ENCODE peak calls at places on chromosomes 6 and 20, in ten cellular contexts. W is AG09319, G is stomach, A is osteocyte, V is fibroblast of mammary gland, N is GM13977, R is A673, K is GM20000, D is body of pancreas, Y is heart right ventricle. Q is an unnamed sample.

GRCh38 chr20:3239026-3239866 is at the start of gene SLC4A11:
- DNase-seq in A (no peak), G (peak), D (peak), N (peak), R (peak), V (peak), Y (peak), W (peak), K (peak), Q (no peak)

GRCh38 chr6:128278876-128279275 is 241.5 kb downstream of the PTPRK start:
- DNase-seq in R (peak), Y (no peak), W (no peak), K (no peak), D (no peak), V (no peak), A (no peak), G (no peak), N (no peak), Q (no peak)

GRCh38 chr6:40819182-40819834 is 219.7 kb downstream of the UNC5CL start:
- DNase-seq in D (no peak), V (no peak), W (no peak), A (no peak), Y (no peak), K (no peak), R (peak), G (no peak), N (no peak), Q (no peak)

GRCh38 chr6:123089223-123089622 is 93.2 kb downstream of the CLVS2 start:
- DNase-seq in Y (no peak), N (no peak), W (no peak), G (no peak), V (no peak), A (no peak), R (no peak), K (no peak), D (no peak), Q (no peak)

GRCh38 chr20:38624084-38624483 is 22.5 kb downstream of the ARHGAP40 start:
- DNase-seq in Y (no peak), V (no peak), G (no peak), N (no peak), W (no peak), K (no peak), D (no peak), A (no peak), R (no peak), Q (no peak)

GRCh38 chr6:156994215-156995076 is 217.3 kb downstream of the ARID1B start:
- DNase-seq in W (no peak), Y (peak), A (no peak), N (no peak), D (no peak), V (no peak), K (no peak), R (peak), G (no peak), Q (no peak)

GRCh38 chr20:37904845-37905244 is 1.9 kb downstream of the VSTM2L start:
- DNase-seq in V (no peak), A (no peak), D (no peak), Y (no peak), W (no peak), G (no peak), R (no peak), K (no peak), N (no peak), Q (no peak)

GRCh38 chr6:70838907-70839285 is 118.0 kb downstream of the B3GAT2 start:
- DNase-seq in G (no peak), V (no peak), K (no peak), Y (no peak), R (no peak), N (no peak), W (no peak), D (no peak), A (no peak), Q (no peak)

GRCh38 chr20:31712564-31713311 is 9.9 kb downstream of the BCL2L1 start:
- DNase-seq in Y (peak), N (no peak), W (no peak), R (peak), A (no peak), G (peak), K (no peak), V (peak), D (peak), Q (peak)

GRCh38 chr6:854405-855073 is 161.6 kb upstream of the EXOC2 start:
- DNase-seq in A (no peak), Y (no peak), N (no peak), D (no peak), K (no peak), V (no peak), G (no peak), R (no peak), W (no peak), Q (no peak)

DNA sequence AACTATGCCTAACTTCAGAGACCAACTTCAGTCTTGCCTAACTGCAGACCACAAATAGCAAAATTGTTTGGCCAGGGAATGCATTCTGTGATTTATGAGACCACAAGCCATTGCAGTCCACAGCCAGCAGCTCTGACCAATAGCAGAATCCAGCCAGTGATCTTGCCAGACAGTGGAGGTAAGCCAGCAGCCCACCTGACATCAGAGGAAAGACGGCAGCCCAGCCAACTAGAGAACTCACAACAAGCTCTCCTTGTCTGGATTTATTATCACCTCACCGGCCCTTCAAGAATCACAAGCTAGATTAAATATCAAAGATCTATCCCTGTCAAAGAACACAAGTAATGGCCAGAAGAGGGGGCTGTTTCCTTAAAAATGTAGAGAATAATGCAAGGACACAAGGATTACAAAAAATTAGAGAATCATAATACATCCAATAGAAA is 66.5 kb upstream of the SLC35F1 start:
- DNase-seq in R (peak), A (no peak), G (no peak), W (no peak), K (peak), V (peak), N (peak), Y (no peak), D (no peak), Q (peak)
- TF ChIP-seq CTCF in R (peak), A (peak), G (no peak), W (no peak), K (peak), V (peak), N (peak), Y (peak), D (no peak), Q (peak)

DNA sequence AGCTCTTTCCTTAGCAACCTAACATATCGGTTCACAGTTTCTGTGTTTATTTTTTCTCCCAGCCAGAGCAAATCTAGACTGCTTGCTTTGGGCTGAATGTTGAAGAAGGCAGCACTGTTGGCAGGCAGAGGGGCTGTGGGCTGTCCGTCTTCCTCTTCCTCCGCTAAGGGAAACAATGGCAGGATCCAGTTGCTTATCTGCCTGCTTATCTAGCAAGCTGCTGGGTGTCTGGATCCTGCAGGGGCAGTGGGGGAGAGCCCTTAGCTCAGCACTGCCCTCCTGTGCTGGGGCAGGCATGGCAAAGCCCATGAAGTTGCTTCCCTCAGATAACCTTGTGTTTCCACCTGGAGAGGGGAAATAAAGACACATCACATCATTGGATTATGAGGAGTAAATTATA is 92.7 kb upstream of the CD93 start:
- DNase-seq in R (no peak), G (no peak), A (no peak), V (no peak), N (no peak), K (no peak), W (no peak), Y (peak), D (no peak), Q (no peak)
- TF ChIP-seq CTCF in R (no peak), G (no peak), A (no peak), V (no peak), N (no peak), K (no peak), W (no peak), Y (peak), D (no peak), Q (no peak)

GRCh38 chr6:161498359-161498758 is 224.5 kb upstream of the AGPAT4 start:
- DNase-seq in Y (peak), V (peak), R (peak), W (peak), N (no peak), G (no peak), A (no peak), D (peak), K (no peak), Q (no peak)
- TF ChIP-seq CTCF in Y (peak), V (peak), R (no peak), W (peak), N (no peak), G (no peak), A (peak), D (no peak), K (no peak), Q (peak)

DNA sequence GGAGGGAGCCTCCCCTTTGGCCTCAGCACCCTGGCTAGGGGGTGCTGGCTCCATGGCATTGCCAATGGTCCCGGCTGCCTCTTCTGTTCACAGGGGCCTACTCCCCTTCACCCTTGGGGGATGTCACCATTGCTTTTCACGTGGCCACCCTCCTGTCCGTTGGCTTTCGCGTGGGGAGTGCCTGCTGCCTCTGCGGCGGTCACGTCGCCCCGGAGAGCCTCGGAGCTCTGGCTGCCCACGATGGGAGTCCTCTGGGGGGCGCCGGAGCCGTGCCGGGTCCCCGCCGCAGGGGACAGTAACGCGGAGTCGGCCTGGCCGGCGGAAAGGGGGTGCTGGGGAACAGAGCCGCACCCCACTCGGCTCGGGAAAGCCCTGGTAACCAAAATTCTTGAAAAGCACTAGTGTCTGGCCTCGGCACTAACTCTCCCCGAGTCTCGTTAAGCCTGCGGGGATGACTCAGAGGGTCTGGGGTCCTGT is 661 bp upstream of the HEBP2 start:
- DNase-seq in A (peak), V (no peak), G (peak), W (no peak), K (peak), R (peak), N (peak), Y (peak), D (peak), Q (peak)
- TF ChIP-seq CTCF in A (peak), V (no peak), G (no peak), W (peak), K (peak), R (peak), N (peak), Y (no peak), D (no peak), Q (peak)

DNA sequence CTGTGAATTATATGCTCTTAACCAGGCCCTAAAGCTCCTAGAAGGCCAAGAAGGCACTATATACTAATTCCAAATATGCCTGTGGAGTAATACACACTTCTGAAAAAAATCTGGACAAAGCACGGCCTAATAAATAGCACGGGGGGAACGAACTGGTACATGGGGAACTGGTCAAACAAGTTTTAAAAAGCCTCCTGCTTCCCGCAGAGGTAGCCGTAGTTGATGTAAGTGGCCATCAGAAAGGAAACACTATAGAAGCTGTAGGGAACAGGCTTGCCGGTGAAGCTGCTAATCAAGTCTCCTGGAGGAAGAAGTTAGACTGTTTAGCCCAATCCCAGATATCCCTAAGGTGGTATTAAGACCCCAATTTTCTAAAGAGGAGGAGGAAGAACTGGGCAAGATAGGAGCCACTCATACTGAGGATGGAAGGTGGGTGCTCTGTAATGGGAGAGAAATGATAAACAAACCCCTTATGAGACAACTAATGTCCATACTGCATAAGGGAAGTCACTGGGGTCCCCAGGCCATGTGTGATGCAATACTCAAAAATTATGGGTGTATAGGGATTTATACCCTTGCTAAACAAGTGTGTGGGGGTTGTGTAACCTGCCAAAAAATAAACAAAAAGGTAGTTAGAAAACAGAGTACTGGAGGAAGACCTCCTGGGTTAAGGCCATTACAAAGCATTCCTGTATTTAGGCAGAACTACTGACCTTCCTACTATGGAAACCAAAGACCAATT is 27.1 kb upstream of the ZNF318 start:
- DNase-seq in G (peak), D (peak), Y (no peak), K (no peak), R (no peak), W (no peak), N (no peak), V (no peak), A (no peak), Q (no peak)
- TF ChIP-seq CTCF in G (no peak), D (no peak), Y (no peak), K (no peak), R (no peak), W (no peak), N (no peak), V (no peak), A (no peak), Q (no peak)

DNA sequence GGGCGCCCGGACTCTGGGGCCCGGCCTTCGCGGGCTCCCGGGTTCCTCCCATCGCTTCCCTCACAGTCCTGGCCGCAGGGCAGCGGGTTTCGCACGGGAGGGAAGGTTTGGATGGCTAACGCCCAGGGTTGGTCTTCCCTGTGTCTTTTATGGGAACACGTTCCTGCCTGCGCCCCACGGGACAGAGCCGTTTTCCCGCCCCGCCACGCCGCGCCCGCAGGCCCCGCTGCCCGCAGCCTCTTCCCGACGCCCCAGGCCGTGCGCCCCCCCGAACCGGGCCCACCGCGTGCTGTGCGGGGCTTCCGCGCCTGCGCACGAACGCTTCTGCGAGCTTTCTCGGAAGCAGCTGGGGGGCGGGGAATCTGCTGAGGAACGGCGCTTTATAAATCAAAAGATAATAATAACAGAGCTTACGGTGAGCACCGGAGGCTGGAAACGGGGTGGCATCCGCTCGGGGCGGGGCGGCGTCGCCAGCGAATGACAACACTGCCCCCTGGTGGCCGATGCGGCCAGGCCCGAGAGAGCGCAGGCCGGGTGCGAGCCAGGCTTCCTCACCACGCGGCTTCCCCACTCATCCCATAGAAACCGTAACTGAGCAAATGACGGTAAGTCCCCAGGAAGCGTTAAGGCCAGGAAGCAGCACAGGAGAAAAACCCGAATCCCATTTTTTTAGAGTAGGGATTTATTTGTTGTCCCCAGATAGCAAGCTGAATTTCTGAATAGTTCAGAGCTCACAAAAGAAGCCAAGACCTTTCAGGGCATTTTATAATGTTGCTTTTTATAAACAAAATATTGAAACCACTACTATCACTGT is 116.4 kb downstream of the MYLK4 start:
- DNase-seq in N (peak), W (peak), Y (peak), V (peak), K (peak), D (peak), R (peak), G (peak), A (peak), Q (peak)
- TF ChIP-seq CTCF in N (peak), W (peak), Y (peak), V (peak), K (peak), D (peak), R (peak), G (peak), A (peak), Q (peak)

GRCh38 chr6:154782245-154782644 is 49.0 kb downstream of the SCAF8 start:
- DNase-seq in K (no peak), G (no peak), N (no peak), R (no peak), Y (no peak), W (no peak), V (no peak), A (no peak), D (no peak), Q (no peak)
- TF ChIP-seq CTCF in K (no peak), G (no peak), N (no peak), R (no peak), Y (no peak), W (no peak), V (no peak), A (no peak), D (no peak), Q (no peak)

GRCh38 chr6:147774856-147775255 is 266.4 kb downstream of the SAMD5 start:
- DNase-seq in A (no peak), Y (no peak), K (no peak), V (peak), N (no peak), R (peak), G (no peak), W (no peak), D (no peak), Q (no peak)
- TF ChIP-seq CTCF in A (peak), Y (no peak), K (no peak), V (peak), N (no peak), R (peak), G (no peak), W (no peak), D (no peak), Q (peak)

GRCh38 chr6:17879224-17879623 is 108.2 kb downstream of the KIF13A start:
- DNase-seq in A (no peak), W (no peak), G (no peak), R (no peak), K (no peak), D (no peak), N (no peak), V (peak), Y (no peak), Q (no peak)

GRCh38 chr6:17874753-17875152 is 112.7 kb downstream of the KIF13A start:
- DNase-seq in N (no peak), Y (no peak), G (no peak), A (no peak), D (no peak), W (no peak), V (no peak), K (no peak), R (no peak), Q (no peak)

GRCh38 chr6:17878734-17879133 is 108.7 kb downstream of the KIF13A start:
- DNase-seq in K (no peak), R (no peak), Y (no peak), D (no peak), G (no peak), A (no peak), V (no peak), N (no peak), W (no peak), Q (no peak)

GRCh38 chr6:17877196-17877889 is 110.1 kb downstream of the KIF13A start:
- DNase-seq in G (no peak), A (no peak), R (peak), D (no peak), V (peak), N (no peak), Y (no peak), W (no peak), K (no peak), Q (no peak)

GRCh38 chr6:17877890-17878440 is 109.5 kb downstream of the KIF13A start:
- DNase-seq in V (no peak), D (no peak), N (no peak), K (no peak), Y (no peak), R (no peak), G (no peak), A (no peak), W (no peak), Q (no peak)
- TF ChIP-seq CTCF in V (no peak), D (no peak), N (no peak), K (no peak), Y (no peak), R (no peak), G (no peak), A (no peak), W (no peak), Q (no peak)

GRCh38 chr20:294602-295001 is 2.8 kb upstream of the ZCCHC3 start:
- DNase-seq in W (no peak), N (no peak), A (no peak), R (no peak), K (no peak), D (no peak), V (no peak), G (no peak), Y (no peak), Q (no peak)

GRCh38 chr20:295804-296203 is 1.6 kb upstream of the ZCCHC3 start:
- DNase-seq in V (no peak), N (no peak), K (no peak), G (no peak), Y (no peak), R (no peak), A (no peak), D (no peak), W (no peak), Q (no peak)

GRCh38 chr20:297925-298754 is 770 bp downstream of the ZCCHC3 start:
- DNase-seq in V (peak), N (peak), W (no peak), G (peak), D (peak), R (peak), Y (peak), A (no peak), K (peak), Q (peak)

GRCh38 chr20:298755-299391 is 1.5 kb downstream of the ZCCHC3 start:
- DNase-seq in Y (no peak), K (no peak), A (no peak), V (no peak), D (no peak), G (no peak), R (peak), W (no peak), N (no peak), Q (no peak)

GRCh38 chr20:297098-297924 is at the start of gene ZCCHC3:
- DNase-seq in D (peak), W (peak), R (peak), A (peak), Y (peak), V (peak), N (peak), G (peak), K (peak), Q (peak)
- TF ChIP-seq CTCF in D (no peak), W (peak), R (no peak), A (peak), Y (no peak), V (no peak), N (no peak), G (no peak), K (no peak), Q (peak)

Q was measured in progenitor cell of endocrine pancreas.